ENCODE peak calls at places on chromosomes 13 and 19, in four cellular contexts. One of them, this sample, is unnamed.

GRCh38 chr19:16227837-16228636 is 30.3 kb downstream of the AP1M1 start:
- DNase-seq in breast epithelium: no peak
- DNase-seq in cardiac muscle cell: no peak
- DNase-seq in dorsolateral prefrontal cortex: no peak
- DNase-seq in this sample: no peak

GRCh38 chr19:40523322-40524047 is 53.2 kb upstream of the SHKBP1 start:
- DNase-seq in breast epithelium: no peak
- DNase-seq in cardiac muscle cell: peak; percentile 77
- DNase-seq in dorsolateral prefrontal cortex: peak; percentile 65
- DNase-seq in this sample: no peak

GRCh38 chr13:113974304-113975281 is 717 bp upstream of the C13orf46 start:
- DNase-seq in breast epithelium: no peak
- DNase-seq in cardiac muscle cell: no peak
- DNase-seq in dorsolateral prefrontal cortex: peak; percentile 32
- DNase-seq in this sample: no peak

GRCh38 chr13:30224732-30225131 is 82.6 kb downstream of the KATNAL1 start:
- DNase-seq in breast epithelium: no peak
- DNase-seq in cardiac muscle cell: no peak
- DNase-seq in dorsolateral prefrontal cortex: no peak
- DNase-seq in this sample: no peak

GRCh38 chr19:17775245-17775927 is 19.6 kb upstream of the B3GNT3 start:
- DNase-seq in breast epithelium: no peak
- DNase-seq in cardiac muscle cell: peak; percentile 56
- DNase-seq in dorsolateral prefrontal cortex: no peak
- DNase-seq in this sample: no peak

GRCh38 chr19:46000497-46001246 is 5.4 kb downstream of the CCDC61 start:
- DNase-seq in breast epithelium: peak; percentile 53
- DNase-seq in cardiac muscle cell: peak; percentile 67
- DNase-seq in dorsolateral prefrontal cortex: peak; percentile 86
- DNase-seq in this sample: no peak

GRCh38 chr13:22091971-22092300 is 421.1 kb downstream of the FGF9 start:
- DNase-seq in breast epithelium: no peak
- DNase-seq in cardiac muscle cell: no peak
- DNase-seq in dorsolateral prefrontal cortex: no peak
- DNase-seq in this sample: no peak

GRCh38 chr13:47757681-47758080 is 243.4 kb downstream of the SUCLA2 start:
- DNase-seq in breast epithelium: no peak
- DNase-seq in cardiac muscle cell: no peak
- DNase-seq in dorsolateral prefrontal cortex: no peak
- DNase-seq in this sample: no peak

GRCh38 chr19:13995017-13995728 is 10.9 kb downstream of the RFX1 start:
- DNase-seq in breast epithelium: no peak
- DNase-seq in cardiac muscle cell: no peak
- DNase-seq in dorsolateral prefrontal cortex: no peak
- DNase-seq in this sample: no peak

GRCh38 chr13:48448963-48449614 is 36.2 kb upstream of the LPAR6 start:
- DNase-seq in breast epithelium: no peak
- DNase-seq in cardiac muscle cell: no peak
- DNase-seq in dorsolateral prefrontal cortex: no peak
- DNase-seq in this sample: no peak

GRCh38 chr13:40648841-40649240 is 17.6 kb downstream of the FOXO1 start:
- DNase-seq in breast epithelium: no peak
- DNase-seq in cardiac muscle cell: peak; percentile 36
- DNase-seq in dorsolateral prefrontal cortex: no peak
- DNase-seq in this sample: no peak

GRCh38 chr19:5308471-5309437 is 31.9 kb downstream of the PTPRS start:
- DNase-seq in breast epithelium: peak; percentile 88
- DNase-seq in cardiac muscle cell: no peak
- DNase-seq in dorsolateral prefrontal cortex: peak; percentile 83
- DNase-seq in this sample: no peak

GRCh38 chr19:6424190-6424938 is at the start of gene KHSRP:
- DNase-seq in breast epithelium: no peak
- DNase-seq in cardiac muscle cell: peak; percentile 52
- DNase-seq in dorsolateral prefrontal cortex: no peak
- DNase-seq in this sample: no peak

GRCh38 chr13:111245781-111246384 is 74.6 kb upstream of the TEX29 start:
- DNase-seq in breast epithelium: no peak
- DNase-seq in cardiac muscle cell: no peak
- DNase-seq in dorsolateral prefrontal cortex: no peak
- DNase-seq in this sample: no peak

GRCh38 chr19:1181606-1182005 is 7.5 kb upstream of the SBNO2 start:
- DNase-seq in breast epithelium: peak; percentile 84
- DNase-seq in cardiac muscle cell: no peak
- DNase-seq in dorsolateral prefrontal cortex: no peak
- DNase-seq in this sample: no peak

GRCh38 chr13:38785047-38785446 is 98.2 kb downstream of the FREM2 start:
- DNase-seq in breast epithelium: no peak
- DNase-seq in cardiac muscle cell: no peak
- DNase-seq in dorsolateral prefrontal cortex: no peak
- DNase-seq in this sample: no peak

GRCh38 chr13:110138700-110139036 is 168.3 kb downstream of the COL4A1 start:
- DNase-seq in breast epithelium: no peak
- DNase-seq in cardiac muscle cell: no peak
- DNase-seq in dorsolateral prefrontal cortex: no peak
- DNase-seq in this sample: no peak

GRCh38 chr13:110136660-110137585 is 170.0 kb downstream of the COL4A1 start:
- DNase-seq in breast epithelium: no peak
- DNase-seq in cardiac muscle cell: peak; percentile 29
- DNase-seq in dorsolateral prefrontal cortex: no peak
- DNase-seq in this sample: no peak

GRCh38 chr13:110137677-110138008 is 169.3 kb downstream of the COL4A1 start:
- DNase-seq in breast epithelium: peak; percentile 52
- DNase-seq in cardiac muscle cell: peak; percentile 52
- DNase-seq in dorsolateral prefrontal cortex: no peak
- DNase-seq in this sample: no peak

GRCh38 chr13:110140099-110140498 is 166.9 kb downstream of the COL4A1 start:
- DNase-seq in breast epithelium: no peak
- DNase-seq in cardiac muscle cell: no peak
- DNase-seq in dorsolateral prefrontal cortex: no peak
- DNase-seq in this sample: no peak

GRCh38 chr13:110138009-110138699 is 168.8 kb downstream of the COL4A1 start:
- DNase-seq in breast epithelium: peak; percentile 40
- DNase-seq in cardiac muscle cell: peak; percentile 62
- DNase-seq in dorsolateral prefrontal cortex: peak; percentile 91
- DNase-seq in this sample: peak; percentile 53
- TF ChIP-seq CTCF in breast epithelium: no peak
- TF ChIP-seq CTCF in cardiac muscle cell: peak; percentile 4
- TF ChIP-seq CTCF in dorsolateral prefrontal cortex: no peak
- TF ChIP-seq CTCF in this sample: no peak

GRCh38 chr19:54478677-54479266 is 5.7 kb upstream of the CDC42EP5 start:
- DNase-seq in breast epithelium: no peak
- DNase-seq in cardiac muscle cell: peak; percentile 80
- DNase-seq in dorsolateral prefrontal cortex: no peak
- DNase-seq in this sample: no peak
- TF ChIP-seq CTCF in breast epithelium: peak; percentile 27
- TF ChIP-seq CTCF in cardiac muscle cell: peak; percentile 65
- TF ChIP-seq CTCF in dorsolateral prefrontal cortex: peak; percentile 55
- TF ChIP-seq CTCF in this sample: peak; percentile 58

GRCh38 chr19:3547767-3548282 is 8.9 kb downstream of the TEKTIP1 start:
- DNase-seq in breast epithelium: no peak
- DNase-seq in cardiac muscle cell: no peak
- DNase-seq in dorsolateral prefrontal cortex: no peak
- DNase-seq in this sample: no peak
- TF ChIP-seq CTCF in breast epithelium: no peak
- TF ChIP-seq CTCF in cardiac muscle cell: no peak
- TF ChIP-seq CTCF in dorsolateral prefrontal cortex: no peak
- TF ChIP-seq CTCF in this sample: no peak

GRCh38 chr13:66003558-66003957 is 1226.6 kb downstream of the PCDH9 start:
- DNase-seq in breast epithelium: no peak
- DNase-seq in cardiac muscle cell: no peak
- DNase-seq in dorsolateral prefrontal cortex: no peak
- DNase-seq in this sample: no peak

GRCh38 chr13:66001136-66001535 is 1229.0 kb downstream of the PCDH9 start:
- DNase-seq in breast epithelium: no peak
- DNase-seq in cardiac muscle cell: no peak
- DNase-seq in dorsolateral prefrontal cortex: no peak
- DNase-seq in this sample: no peak

GRCh38 chr13:65999441-65999840 is 1230.7 kb downstream of the PCDH9 start:
- DNase-seq in breast epithelium: no peak
- DNase-seq in cardiac muscle cell: no peak
- DNase-seq in dorsolateral prefrontal cortex: no peak
- DNase-seq in this sample: no peak
- TF ChIP-seq CTCF in breast epithelium: no peak
- TF ChIP-seq CTCF in cardiac muscle cell: no peak
- TF ChIP-seq CTCF in dorsolateral prefrontal cortex: no peak
- TF ChIP-seq CTCF in this sample: no peak

GRCh38 chr13:26708007-26708297 is 52.6 kb downstream of the GPR12 start:
- DNase-seq in breast epithelium: no peak
- DNase-seq in cardiac muscle cell: no peak
- DNase-seq in dorsolateral prefrontal cortex: no peak
- DNase-seq in this sample: no peak

GRCh38 chr13:26706381-26706780 is 54.2 kb downstream of the GPR12 start:
- DNase-seq in breast epithelium: no peak
- DNase-seq in cardiac muscle cell: no peak
- DNase-seq in dorsolateral prefrontal cortex: no peak
- DNase-seq in this sample: no peak

GRCh38 chr13:26710166-26710565 is 50.4 kb downstream of the GPR12 start:
- DNase-seq in breast epithelium: no peak
- DNase-seq in cardiac muscle cell: no peak
- DNase-seq in dorsolateral prefrontal cortex: no peak
- DNase-seq in this sample: no peak

GRCh38 chr13:26709461-26709860 is 51.1 kb downstream of the GPR12 start:
- DNase-seq in breast epithelium: no peak
- DNase-seq in cardiac muscle cell: no peak
- DNase-seq in dorsolateral prefrontal cortex: no peak
- DNase-seq in this sample: no peak

DNA sequence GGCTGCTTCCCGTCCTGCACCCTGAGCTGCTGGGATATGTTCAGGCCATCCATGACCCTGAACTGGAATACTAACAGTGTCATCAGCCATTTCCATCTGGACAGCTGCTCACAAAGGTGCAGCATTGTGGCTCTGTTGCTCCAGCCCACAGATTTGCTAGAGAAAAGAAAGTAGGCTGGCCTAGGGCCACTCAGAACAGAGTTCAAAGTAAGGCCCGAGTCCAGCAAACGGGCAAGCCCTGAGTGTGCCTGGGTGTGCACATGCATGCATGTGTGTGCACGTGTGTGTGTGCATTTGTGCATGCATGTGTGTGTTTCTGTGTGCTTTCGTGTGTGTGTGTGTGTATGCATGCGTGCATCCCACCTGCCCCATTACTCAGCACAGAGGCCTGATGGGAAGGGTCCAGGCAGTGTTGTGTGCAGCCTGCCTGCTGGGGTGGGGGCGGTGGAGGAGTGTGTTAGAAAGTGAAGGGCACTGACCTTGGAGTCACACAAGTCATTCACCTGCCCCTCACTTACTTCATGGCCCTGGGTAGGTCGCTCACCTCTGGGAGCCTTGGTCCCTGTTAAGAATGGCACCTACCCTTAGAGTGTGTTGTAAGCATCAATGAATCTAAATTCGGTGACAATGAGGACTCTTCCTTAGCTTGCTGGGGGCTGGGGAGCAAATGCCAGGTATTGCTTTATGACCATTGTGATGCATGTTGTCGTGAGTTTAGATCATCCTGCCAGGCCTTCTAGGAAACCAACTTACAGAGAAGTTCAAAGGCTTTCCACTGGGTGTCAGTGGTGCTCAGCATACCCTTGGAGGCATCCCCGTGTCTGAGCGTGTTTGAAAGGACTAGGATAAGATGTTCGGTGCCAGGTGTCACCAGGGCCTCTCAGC is 53.2 kb downstream of the GPR12 start:
- DNase-seq in breast epithelium: no peak
- DNase-seq in cardiac muscle cell: peak; percentile 69
- DNase-seq in dorsolateral prefrontal cortex: no peak
- DNase-seq in this sample: no peak
- TF ChIP-seq CTCF in breast epithelium: peak; percentile 52
- TF ChIP-seq CTCF in cardiac muscle cell: peak; percentile 72
- TF ChIP-seq CTCF in dorsolateral prefrontal cortex: peak; percentile 81
- TF ChIP-seq CTCF in this sample: no peak

GRCh38 chr19:21610787-21611186 is 105.4 kb downstream of the ZNF429 start:
- DNase-seq in breast epithelium: no peak
- DNase-seq in cardiac muscle cell: no peak
- DNase-seq in dorsolateral prefrontal cortex: no peak
- DNase-seq in this sample: no peak

GRCh38 chr19:21612403-21612872 is 107.0 kb downstream of the ZNF429 start:
- DNase-seq in breast epithelium: no peak
- DNase-seq in cardiac muscle cell: no peak
- DNase-seq in dorsolateral prefrontal cortex: no peak
- DNase-seq in this sample: no peak

GRCh38 chr19:21608571-21608970 is 103.2 kb downstream of the ZNF429 start:
- DNase-seq in breast epithelium: no peak
- DNase-seq in cardiac muscle cell: no peak
- DNase-seq in dorsolateral prefrontal cortex: no peak
- DNase-seq in this sample: no peak

GRCh38 chr19:21611659-21612402 is 106.4 kb downstream of the ZNF429 start:
- DNase-seq in breast epithelium: no peak
- DNase-seq in cardiac muscle cell: no peak
- DNase-seq in dorsolateral prefrontal cortex: no peak
- DNase-seq in this sample: no peak

GRCh38 chr19:21610341-21610740 is 104.9 kb downstream of the ZNF429 start:
- DNase-seq in breast epithelium: no peak
- DNase-seq in cardiac muscle cell: no peak
- DNase-seq in dorsolateral prefrontal cortex: no peak
- DNase-seq in this sample: no peak
- TF ChIP-seq CTCF in breast epithelium: no peak
- TF ChIP-seq CTCF in cardiac muscle cell: no peak
- TF ChIP-seq CTCF in dorsolateral prefrontal cortex: no peak
- TF ChIP-seq CTCF in this sample: no peak

GRCh38 chr13:76884167-76884566 is 2.0 kb downstream of the KCTD12 start:
- DNase-seq in breast epithelium: peak; percentile 29
- DNase-seq in cardiac muscle cell: peak; percentile 73
- DNase-seq in dorsolateral prefrontal cortex: no peak
- DNase-seq in this sample: no peak
- TF ChIP-seq CTCF in breast epithelium: no peak
- TF ChIP-seq CTCF in cardiac muscle cell: peak; percentile 68
- TF ChIP-seq CTCF in dorsolateral prefrontal cortex: no peak
- TF ChIP-seq CTCF in this sample: no peak

This sample was measured in mesothelial cell of epicardium.